ENCODE peak calls at places on chromosomes 13 and 19, in eight cellular contexts. R is left lung; M is H54; Q is germinal center; I is pons; T is T-helper 1 cell; Z is T-helper 2 cell treated with Interferon-gamma antibody and Interleukin-4, amounts not matched to agents 5 μg/mL and 100 μg/mL, for 36 hours; S is A172. U is an unnamed sample.

GRCh38 chr19:49567722-49568454 is 12.5 kb downstream of the NOSIP start:
- DNase-seq in R (no peak), M (no peak), Q (no peak), I (no peak), T (peak), Z (peak), S (peak), U (no peak)

GRCh38 chr19:17681505-17682125 is 6.5 kb downstream of the UNC13A start:
- DNase-seq in R (peak), M (no peak), Q (peak), I (no peak), T (no peak), Z (peak), S (peak), U (no peak)

GRCh38 chr19:51690359-51691121 is 2.6 kb upstream of the SPACA6 start:
- DNase-seq in R (peak), M (no peak), Q (peak), I (peak), T (peak), Z (peak), S (peak), U (no peak)

GRCh38 chr13:110275931-110276552 is 30.9 kb downstream of the COL4A1 start:
- DNase-seq in R (no peak), M (no peak), Q (no peak), I (no peak), T (no peak), Z (no peak), S (no peak), U (no peak)

GRCh38 chr13:74251778-74252519 is 117.7 kb upstream of the KLF12 start:
- DNase-seq in R (no peak), M (no peak), Q (no peak), I (no peak), T (no peak), Z (no peak), S (no peak), U (no peak)

GRCh38 chr13:41905600-41906254 is 55.2 kb downstream of the VWA8 start:
- DNase-seq in R (no peak), M (no peak), Q (peak), I (no peak), T (peak), Z (no peak), S (peak), U (no peak)

GRCh38 chr19:11581740-11582139 is 4.3 kb upstream of the ACP5 start:
- DNase-seq in R (no peak), M (no peak), Q (peak), I (no peak), T (peak), Z (peak), S (no peak), U (no peak)

GRCh38 chr19:33752945-33753344 is 43.7 kb upstream of the KCTD15 start:
- DNase-seq in R (no peak), M (no peak), Q (no peak), I (no peak), T (no peak), Z (no peak), S (no peak), U (no peak)

GRCh38 chr19:10043286-10043927 is 30.1 kb downstream of the RDH8 start:
- DNase-seq in R (no peak), M (no peak), Q (no peak), I (no peak), T (no peak), Z (no peak), S (peak), U (no peak)

GRCh38 chr13:23741879-23742510 is 147.2 kb downstream of the MIPEP start:
- DNase-seq in R (no peak), M (no peak), Q (peak), I (no peak), T (no peak), Z (no peak), S (no peak), U (no peak)

GRCh38 chr19:7690779-7691258 is 10.2 kb downstream of the TRAPPC5 start:
- DNase-seq in R (no peak), M (no peak), Q (no peak), I (no peak), T (no peak), Z (no peak), S (no peak), U (no peak)

GRCh38 chr19:39645800-39646411 is 9.8 kb upstream of the LGALS16 start:
- DNase-seq in R (no peak), M (no peak), Q (no peak), I (no peak), T (no peak), Z (no peak), S (peak), U (no peak)

GRCh38 chr19:960601-960938 is 23.6 kb upstream of the WDR18 start:
- DNase-seq in R (no peak), M (no peak), Q (no peak), I (no peak), T (no peak), Z (no peak), S (no peak), U (no peak)

GRCh38 chr19:47036233-47036651 is 12.2 kb downstream of the TMEM160 start:
- DNase-seq in R (no peak), M (no peak), Q (no peak), I (no peak), T (no peak), Z (no peak), S (no peak), U (no peak)

GRCh38 chr19:1046836-1047695 is 7.2 kb downstream of the ABCA7 start:
- DNase-seq in R (no peak), M (no peak), Q (no peak), I (no peak), T (no peak), Z (no peak), S (no peak), U (no peak)